ENCODE peak calls at places on chromosomes 16 and 17, in seven cellular contexts. G is Caco-2; A is heart left ventricle; C is stomach; B is colonic mucosa; Q is lung; I is CD4-positive, CD25-positive, alpha-beta regulatory T cell. K is an unnamed sample.

GRCh38 chr16:73152731-73153130 is 104.8 kb upstream of the ZFHX3 start:
- DNase-seq in C (no peak), G (peak; percentile 75), Q (no peak), B (no peak), I (no peak), A (no peak), K (no peak)

GRCh38 chr17:82269138-82269881 is 4.2 kb downstream of the CSNK1D start:
- DNase-seq in I (no peak), C (no peak), Q (no peak), B (peak; percentile 80), G (no peak), A (no peak), K (no peak)

GRCh38 chr16:17304814-17305169 is 166.0 kb downstream of the XYLT1 start:
- DNase-seq in Q (no peak), G (no peak), C (no peak), B (peak; percentile 43), A (no peak), I (no peak), K (no peak)

GRCh38 chr16:64089697-64090096 is 1032.2 kb downstream of the CDH11 start:
- DNase-seq in I (no peak), B (no peak), G (no peak), C (no peak), A (no peak), Q (no peak), K (no peak)

GRCh38 chr16:57184890-57185445 is 871 bp downstream of the PSME3IP1 start:
- DNase-seq in Q (no peak), G (no peak), I (peak; percentile 3), B (no peak), C (no peak), A (no peak), K (no peak)

GRCh38 chr16:49643429-49644142 is 212.3 kb downstream of the ZNF423 start:
- DNase-seq in G (no peak), Q (no peak), B (no peak), C (no peak), I (no peak), A (no peak), K (no peak)

GRCh38 chr16:28513484-28514181 is 7.0 kb upstream of the IL27 start:
- DNase-seq in C (no peak), G (no peak), Q (no peak), B (no peak), A (no peak), I (no peak), K (no peak)

GRCh38 chr17:55704412-55704811 is 18.3 kb downstream of the TMEM100 start:
- DNase-seq in G (no peak), C (no peak), B (no peak), Q (no peak), A (no peak), I (no peak), K (no peak)

GRCh38 chr17:13704333-13704732 is 102.6 kb upstream of the HS3ST3A1 start:
- DNase-seq in C (no peak), A (no peak), Q (no peak), I (no peak), G (no peak), B (no peak), K (no peak)

GRCh38 chr17:36808181-36808661 is 129.1 kb upstream of the LHX1 start:
- DNase-seq in B (no peak), I (no peak), Q (no peak), C (no peak), A (no peak), G (no peak), K (no peak)

GRCh38 chr17:8038954-8039610 is at the start of gene ALOX15B:
- DNase-seq in G (no peak), B (peak; percentile 73), A (no peak), C (peak; percentile 46), I (no peak), Q (peak; percentile 67), K (no peak)

GRCh38 chr16:60073376-60073775 is 1339.3 kb upstream of the GOT2 start:
- DNase-seq in I (no peak), A (no peak), Q (no peak), B (no peak), G (no peak), C (no peak), K (no peak)

GRCh38 chr17:1980665-1981250 is 44.4 kb downstream of the RTN4RL1 start:
- DNase-seq in I (no peak), G (no peak), B (no peak), Q (no peak), C (no peak), A (no peak), K (no peak)

GRCh38 chr17:38918129-38918913 is 7.1 kb upstream of the LASP1NB start:
- DNase-seq in C (peak; percentile 24), I (no peak), G (no peak), A (no peak), B (no peak), Q (no peak), K (no peak)

GRCh38 chr16:8512941-8513624 is 77.2 kb downstream of the TMEM114 start:
- DNase-seq in A (no peak), G (no peak), Q (no peak), I (no peak), C (no peak), B (peak; percentile 57), K (no peak)

GRCh38 chr16:48963901-48964615 is 317.6 kb downstream of the CBLN1 start:
- DNase-seq in A (no peak), G (peak; percentile 74), I (no peak), Q (no peak), B (no peak), C (no peak), K (no peak)

GRCh38 chr16:19348125-19348524 is 62.6 kb downstream of the CLEC19A start:
- DNase-seq in G (no peak), I (no peak), A (no peak), Q (no peak), C (no peak), B (no peak), K (no peak)

GRCh38 chr16:19344980-19345379 is 59.4 kb downstream of the CLEC19A start:
- DNase-seq in C (no peak), Q (no peak), I (no peak), B (no peak), A (no peak), G (no peak), K (no peak)

GRCh38 chr16:19348578-19349315 is 63.2 kb downstream of the CLEC19A start:
- DNase-seq in G (no peak), I (no peak), Q (no peak), B (no peak), A (no peak), C (peak; percentile 35), K (no peak)

GRCh38 chr16:19344224-19344801 is 58.8 kb downstream of the CLEC19A start:
- DNase-seq in C (no peak), B (no peak), I (no peak), G (no peak), Q (peak; percentile 71), A (no peak), K (no peak)

DNA sequence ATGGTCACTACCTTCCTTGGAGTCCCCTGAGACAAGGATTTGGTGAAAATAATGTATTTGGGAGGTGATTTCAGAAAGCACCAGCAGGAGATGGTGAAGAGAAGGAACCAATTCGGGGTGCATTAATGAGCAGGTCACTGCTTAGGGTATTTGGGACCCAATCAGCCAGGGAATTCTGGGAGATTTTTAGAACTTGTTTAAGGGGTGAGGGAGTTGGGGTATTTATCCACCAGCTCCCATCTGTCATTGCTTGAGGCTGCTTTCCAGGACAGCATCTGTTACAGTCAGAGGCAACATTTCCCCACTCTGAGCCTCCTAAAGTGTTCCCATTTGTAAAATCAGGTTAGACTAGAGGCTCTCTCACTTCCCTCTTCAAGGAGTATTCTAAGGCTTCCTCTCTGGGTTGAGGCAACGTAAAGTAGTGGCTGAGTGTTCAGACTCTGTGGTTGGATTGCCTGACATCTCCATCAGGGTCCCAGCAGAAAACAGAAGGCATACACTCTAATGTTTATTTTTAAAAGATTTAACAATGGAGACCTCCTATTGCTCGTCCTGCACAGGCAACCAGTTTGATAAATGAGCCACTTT is 60.9 kb downstream of the CLEC19A start:
- DNase-seq in G (no peak), B (no peak), A (no peak), I (no peak), Q (no peak), C (no peak), K (no peak)
- H3K4me1 ChIP-seq in G (no peaks in the 10 kb centered on the region), B (no peaks in the 10 kb centered on the region), A (no peaks in the 10 kb centered on the region), I (no peaks in the 10 kb centered on the region), Q (no peaks in the 10 kb centered on the region), C (no peaks in the 10 kb centered on the region), K (no peaks in the 10 kb centered on the region)

GRCh38 chr17:41311111-41311510 is 2.0 kb upstream of the KRTAP16-1 start:
- DNase-seq in A (no peak), B (no peak), G (no peak), C (no peak), Q (no peak), I (peak; percentile 71), K (no peak)

GRCh38 chr17:41308918-41309359 is at the start of gene KRTAP16-1:
- DNase-seq in C (no peak), Q (no peak), A (no peak), G (no peak), I (peak; percentile 89), B (no peak), K (no peak)

GRCh38 chr17:41307647-41308046 is 1.5 kb downstream of the KRTAP16-1 start:
- DNase-seq in I (no peak), Q (no peak), B (no peak), G (no peak), A (no peak), C (no peak), K (no peak)

GRCh38 chr17:41304091-41304490 is 1.4 kb upstream of the KRTAP29-1 start:
- DNase-seq in I (no peak), A (no peak), C (no peak), B (no peak), G (no peak), Q (no peak), K (no peak)

GRCh38 chr17:41308251-41308917 is 725 bp downstream of the KRTAP16-1 start:
- DNase-seq in B (no peak), Q (no peak), C (no peak), A (no peak), G (no peak), I (peak; percentile 98), K (no peak)
- H3K4me3 ChIP-seq in B (no peak overlapping the region), Q (no peak overlapping the region), C (no peak overlapping the region), A (no peak overlapping the region), G (no peak overlapping the region), I (peak overlapping the region; percentile 49), K (no peak overlapping the region)

DNA sequence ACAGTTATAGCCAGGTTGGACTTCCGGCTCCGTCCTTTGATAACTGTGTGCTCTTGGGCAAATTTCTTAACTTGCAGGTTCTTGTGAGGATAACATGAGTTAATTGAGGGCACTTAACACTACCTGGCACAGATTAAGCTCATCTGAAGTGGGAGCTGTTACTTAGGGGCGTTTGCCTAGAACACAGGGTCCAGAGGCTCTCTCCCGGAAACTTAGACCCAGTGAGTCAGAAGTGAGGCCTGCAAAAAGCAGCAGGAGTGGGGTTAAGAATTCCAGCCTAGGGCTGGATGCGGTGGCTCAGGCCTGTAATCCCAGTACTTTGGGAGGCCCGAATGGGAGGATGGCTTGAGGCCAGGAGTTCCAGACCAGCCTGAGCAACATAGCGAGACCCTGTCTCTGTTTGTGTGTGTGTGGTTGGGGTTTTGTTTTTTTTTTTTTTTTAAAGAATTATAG is 1.4 kb downstream of the MVP start:
- DNase-seq in I (no peak), A (no peak), G (no peak), Q (peak; percentile 74), C (peak; percentile 40), B (no peak), K (peak; percentile 61)
- H3K4me1 ChIP-seq in I (peaks cover 91% of the 10 kb centered on the region), A (peaks cover 42% of the 10 kb centered on the region), G (peaks cover 27% of the 10 kb centered on the region), Q (peaks cover 29% of the 10 kb centered on the region), C (peaks cover 74% of the 10 kb centered on the region), B (peaks cover 51% of the 10 kb centered on the region), K (peaks cover 21% of the 10 kb centered on the region)

DNA sequence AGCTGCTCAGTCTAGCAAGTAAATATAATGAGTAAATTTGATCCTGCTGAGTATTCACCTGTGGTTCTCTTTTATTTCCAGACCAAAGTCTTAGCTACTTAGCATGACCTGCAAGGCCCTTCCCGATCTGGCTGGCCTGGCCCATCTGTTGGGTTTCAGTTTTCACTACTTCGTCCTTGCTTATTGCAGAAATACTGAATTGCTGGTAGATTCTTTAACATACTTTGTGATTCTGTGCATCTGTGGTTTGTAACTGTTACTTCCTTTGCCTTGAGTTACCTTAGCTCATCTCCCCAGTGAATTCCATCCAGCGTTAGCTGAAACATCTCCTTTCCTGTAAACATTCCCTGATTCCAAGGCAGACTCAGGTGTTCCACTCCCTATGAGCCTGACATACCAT is 131.1 kb downstream of the PHKB start:
- DNase-seq in Q (no peak), A (no peak), C (no peak), I (no peak), G (no peak), B (no peak), K (no peak)
- H3K4me3 ChIP-seq in Q (no peak overlapping the region), A (no peak overlapping the region), C (no peak overlapping the region), I (no peak overlapping the region), G (no peak overlapping the region), B (no peak overlapping the region), K (no peak overlapping the region)